ENCODE peak calls at places on chromosomes 2 and 18, in nine cellular contexts. One of them, this sample, is unnamed.

GRCh38 chr2:10620481-10620880 is 69.3 kb downstream of the NOL10 start:
- DNase-seq in neural progenitor cell: no peak
- DNase-seq in DND-41: no peak
- DNase-seq in lower lobe of right lung: no peak
- DNase-seq in heart right ventricle: no peak
- DNase-seq in breast epithelium: no peak
- DNase-seq in CD4-positive, alpha-beta T cell: no peak
- DNase-seq in fibroblast of lung: peak; percentile 97
- DNase-seq in Peyer's patch: no peak
- DNase-seq in this sample: no peak

GRCh38 chr2:201824212-201824611 is 17.9 kb downstream of the CDK15 start:
- DNase-seq in breast epithelium: no peak
- DNase-seq in DND-41: no peak
- DNase-seq in fibroblast of lung: no peak
- DNase-seq in lower lobe of right lung: no peak
- DNase-seq in Peyer's patch: no peak
- DNase-seq in neural progenitor cell: no peak
- DNase-seq in CD4-positive, alpha-beta T cell: no peak
- DNase-seq in heart right ventricle: no peak
- DNase-seq in this sample: no peak

GRCh38 chr2:238471-239268 is 25.2 kb downstream of the SH3YL1 start:
- DNase-seq in breast epithelium: no peak
- DNase-seq in lower lobe of right lung: no peak
- DNase-seq in neural progenitor cell: no peak
- DNase-seq in DND-41: no peak
- DNase-seq in CD4-positive, alpha-beta T cell: no peak
- DNase-seq in Peyer's patch: no peak
- DNase-seq in heart right ventricle: no peak
- DNase-seq in fibroblast of lung: no peak
- DNase-seq in this sample: no peak

GRCh38 chr2:172578054-172578453 is 22.2 kb downstream of the PDK1 start:
- DNase-seq in heart right ventricle: no peak
- DNase-seq in breast epithelium: no peak
- DNase-seq in CD4-positive, alpha-beta T cell: no peak
- DNase-seq in Peyer's patch: no peak
- DNase-seq in fibroblast of lung: no peak
- DNase-seq in DND-41: no peak
- DNase-seq in neural progenitor cell: no peak
- DNase-seq in lower lobe of right lung: no peak
- DNase-seq in this sample: no peak

GRCh38 chr2:67272195-67272594 is 124.9 kb upstream of the ETAA1 start:
- DNase-seq in DND-41: no peak
- DNase-seq in Peyer's patch: no peak
- DNase-seq in neural progenitor cell: no peak
- DNase-seq in lower lobe of right lung: no peak
- DNase-seq in fibroblast of lung: peak; percentile 56
- DNase-seq in heart right ventricle: no peak
- DNase-seq in breast epithelium: no peak
- DNase-seq in CD4-positive, alpha-beta T cell: no peak
- DNase-seq in this sample: no peak

GRCh38 chr18:40470753-40471152 is 1484.3 kb upstream of the PIK3C3 start:
- DNase-seq in DND-41: no peak
- DNase-seq in lower lobe of right lung: no peak
- DNase-seq in breast epithelium: no peak
- DNase-seq in fibroblast of lung: no peak
- DNase-seq in CD4-positive, alpha-beta T cell: no peak
- DNase-seq in neural progenitor cell: no peak
- DNase-seq in Peyer's patch: no peak
- DNase-seq in heart right ventricle: no peak
- DNase-seq in this sample: no peak

GRCh38 chr2:20148841-20149702 is 75.9 kb downstream of the SDC1 start:
- DNase-seq in heart right ventricle: no peak
- DNase-seq in breast epithelium: no peak
- DNase-seq in neural progenitor cell: peak; percentile 66
- DNase-seq in DND-41: no peak
- DNase-seq in fibroblast of lung: peak; percentile 97
- DNase-seq in CD4-positive, alpha-beta T cell: no peak
- DNase-seq in lower lobe of right lung: no peak
- DNase-seq in Peyer's patch: no peak
- DNase-seq in this sample: no peak

GRCh38 chr2:128756372-128756730 is 437.7 kb upstream of the HS6ST1 start:
- DNase-seq in DND-41: no peak
- DNase-seq in Peyer's patch: no peak
- DNase-seq in fibroblast of lung: no peak
- DNase-seq in heart right ventricle: no peak
- DNase-seq in lower lobe of right lung: no peak
- DNase-seq in CD4-positive, alpha-beta T cell: no peak
- DNase-seq in breast epithelium: no peak
- DNase-seq in neural progenitor cell: no peak
- DNase-seq in this sample: no peak

GRCh38 chr2:47403829-47404228 is 873 bp downstream of the MSH2 start:
- DNase-seq in fibroblast of lung: no peak
- DNase-seq in lower lobe of right lung: no peak
- DNase-seq in breast epithelium: peak; percentile 17
- DNase-seq in neural progenitor cell: no peak
- DNase-seq in Peyer's patch: no peak
- DNase-seq in heart right ventricle: no peak
- DNase-seq in DND-41: peak; percentile 14
- DNase-seq in CD4-positive, alpha-beta T cell: no peak
- DNase-seq in this sample: no peak

GRCh38 chr2:164778723-164779122 is 62.9 kb downstream of the COBLL1 start:
- DNase-seq in DND-41: no peak
- DNase-seq in CD4-positive, alpha-beta T cell: no peak
- DNase-seq in breast epithelium: no peak
- DNase-seq in lower lobe of right lung: no peak
- DNase-seq in heart right ventricle: no peak
- DNase-seq in fibroblast of lung: no peak
- DNase-seq in Peyer's patch: no peak
- DNase-seq in neural progenitor cell: no peak
- DNase-seq in this sample: no peak

GRCh38 chr2:44934521-44934961 is 7.0 kb upstream of the SIX3 start:
- DNase-seq in neural progenitor cell: peak; percentile 76
- DNase-seq in fibroblast of lung: no peak
- DNase-seq in DND-41: no peak
- DNase-seq in CD4-positive, alpha-beta T cell: no peak
- DNase-seq in Peyer's patch: no peak
- DNase-seq in breast epithelium: no peak
- DNase-seq in lower lobe of right lung: no peak
- DNase-seq in heart right ventricle: no peak
- DNase-seq in this sample: no peak

GRCh38 chr2:240816584-240817495 is 3.2 kb downstream of the KIF1A start:
- DNase-seq in CD4-positive, alpha-beta T cell: no peak
- DNase-seq in lower lobe of right lung: no peak
- DNase-seq in DND-41: no peak
- DNase-seq in heart right ventricle: no peak
- DNase-seq in neural progenitor cell: no peak
- DNase-seq in fibroblast of lung: no peak
- DNase-seq in breast epithelium: no peak
- DNase-seq in Peyer's patch: peak; percentile 26
- DNase-seq in this sample: no peak

GRCh38 chr2:118527571-118527970 is 319.9 kb downstream of the EN1 start:
- DNase-seq in CD4-positive, alpha-beta T cell: no peak
- DNase-seq in neural progenitor cell: no peak
- DNase-seq in breast epithelium: no peak
- DNase-seq in DND-41: no peak
- DNase-seq in fibroblast of lung: peak; percentile 13
- DNase-seq in heart right ventricle: no peak
- DNase-seq in Peyer's patch: no peak
- DNase-seq in lower lobe of right lung: no peak
- DNase-seq in this sample: no peak

GRCh38 chr2:137056704-137057103 is 291.4 kb downstream of the THSD7B start:
- DNase-seq in Peyer's patch: no peak
- DNase-seq in CD4-positive, alpha-beta T cell: no peak
- DNase-seq in neural progenitor cell: no peak
- DNase-seq in heart right ventricle: no peak
- DNase-seq in fibroblast of lung: no peak
- DNase-seq in DND-41: no peak
- DNase-seq in lower lobe of right lung: no peak
- DNase-seq in breast epithelium: no peak
- DNase-seq in this sample: no peak

GRCh38 chr18:12246849-12247808 is 7.0 kb upstream of the CIDEA start:
- DNase-seq in heart right ventricle: no peak
- DNase-seq in CD4-positive, alpha-beta T cell: no peak
- DNase-seq in DND-41: no peak
- DNase-seq in fibroblast of lung: no peak
- DNase-seq in breast epithelium: no peak
- DNase-seq in lower lobe of right lung: no peak
- DNase-seq in neural progenitor cell: peak; percentile 82
- DNase-seq in Peyer's patch: no peak
- DNase-seq in this sample: no peak

GRCh38 chr18:26556573-26556972 is 8.2 kb upstream of the KCTD1 start:
- DNase-seq in lower lobe of right lung: no peak
- DNase-seq in Peyer's patch: no peak
- DNase-seq in DND-41: no peak
- DNase-seq in CD4-positive, alpha-beta T cell: no peak
- DNase-seq in fibroblast of lung: no peak
- DNase-seq in breast epithelium: no peak
- DNase-seq in neural progenitor cell: no peak
- DNase-seq in heart right ventricle: no peak
- DNase-seq in this sample: no peak

GRCh38 chr18:11322006-11322405 is 172.6 kb upstream of the PIEZO2 start:
- DNase-seq in heart right ventricle: no peak
- DNase-seq in breast epithelium: no peak
- DNase-seq in Peyer's patch: no peak
- DNase-seq in fibroblast of lung: peak; percentile 20
- DNase-seq in neural progenitor cell: no peak
- DNase-seq in lower lobe of right lung: no peak
- DNase-seq in CD4-positive, alpha-beta T cell: no peak
- DNase-seq in DND-41: no peak
- DNase-seq in this sample: no peak

GRCh38 chr2:110167326-110167955 is 37.4 kb downstream of the NPHP1 start:
- DNase-seq in fibroblast of lung: peak; percentile 42
- DNase-seq in breast epithelium: no peak
- DNase-seq in heart right ventricle: no peak
- DNase-seq in Peyer's patch: no peak
- DNase-seq in DND-41: no peak
- DNase-seq in CD4-positive, alpha-beta T cell: no peak
- DNase-seq in neural progenitor cell: no peak
- DNase-seq in lower lobe of right lung: no peak
- DNase-seq in this sample: no peak
- H3K27ac ChIP-seq in fibroblast of lung: no peak overlapping the region
- H3K27ac ChIP-seq in breast epithelium: no peak overlapping the region
- H3K27ac ChIP-seq in heart right ventricle: no peak overlapping the region
- H3K27ac ChIP-seq in Peyer's patch: no peak overlapping the region
- H3K27ac ChIP-seq in DND-41: no peak overlapping the region
- H3K27ac ChIP-seq in CD4-positive, alpha-beta T cell: no peak overlapping the region
- H3K27ac ChIP-seq in neural progenitor cell: no peak overlapping the region
- H3K27ac ChIP-seq in lower lobe of right lung: no peak overlapping the region
- H3K27ac ChIP-seq in this sample: no peak overlapping the region

DNA sequence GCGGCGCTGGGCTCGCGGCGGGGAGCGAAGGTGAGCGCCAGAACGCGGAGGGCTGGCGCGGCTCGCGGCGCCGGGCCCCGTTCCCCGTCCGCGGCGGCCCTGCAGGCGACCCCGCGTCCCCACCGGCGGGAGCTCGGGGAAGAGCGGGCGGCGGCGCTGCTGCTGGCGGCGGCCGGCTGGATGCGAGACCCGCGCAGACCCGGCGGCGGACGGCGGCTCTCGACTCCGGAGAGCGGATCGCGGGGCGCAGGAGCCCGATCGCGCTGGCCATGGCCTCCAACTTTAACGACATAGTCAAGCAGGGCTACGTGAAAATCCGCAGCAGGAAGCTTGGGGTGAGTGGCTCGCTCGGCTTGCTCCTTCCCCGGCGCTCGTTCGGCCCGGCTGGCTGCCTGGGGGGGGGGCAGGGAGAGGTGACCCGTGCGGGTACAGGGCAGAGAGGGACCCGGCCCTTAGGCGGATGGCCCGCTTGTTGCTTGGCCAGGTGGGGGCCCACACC is 337 bp downstream of the DOK6 start:
- DNase-seq in Peyer's patch: no peak
- DNase-seq in neural progenitor cell: peak; percentile 69
- DNase-seq in lower lobe of right lung: peak; percentile 42
- DNase-seq in fibroblast of lung: peak; percentile 44
- DNase-seq in CD4-positive, alpha-beta T cell: no peak
- DNase-seq in heart right ventricle: peak; percentile 24
- DNase-seq in breast epithelium: peak; percentile 34
- DNase-seq in DND-41: no peak
- DNase-seq in this sample: no peak
- H3K27ac ChIP-seq in Peyer's patch: no peak overlapping the region
- H3K27ac ChIP-seq in neural progenitor cell: no peak overlapping the region
- H3K27ac ChIP-seq in lower lobe of right lung: peak overlapping the region; percentile 56
- H3K27ac ChIP-seq in fibroblast of lung: peak overlapping the region; percentile 27
- H3K27ac ChIP-seq in CD4-positive, alpha-beta T cell: no peak overlapping the region
- H3K27ac ChIP-seq in heart right ventricle: peak overlapping the region; percentile 20
- H3K27ac ChIP-seq in breast epithelium: peak overlapping the region; percentile 48
- H3K27ac ChIP-seq in DND-41: no peak overlapping the region
- H3K27ac ChIP-seq in this sample: no peak overlapping the region

GRCh38 chr2:230218411-230218810 is 1.4 kb downstream of the SP110 start:
- DNase-seq in breast epithelium: no peak
- DNase-seq in Peyer's patch: no peak
- DNase-seq in DND-41: peak; percentile 30
- DNase-seq in neural progenitor cell: no peak
- DNase-seq in lower lobe of right lung: no peak
- DNase-seq in heart right ventricle: no peak
- DNase-seq in CD4-positive, alpha-beta T cell: no peak
- DNase-seq in fibroblast of lung: no peak
- DNase-seq in this sample: no peak

GRCh38 chr2:230221533-230221932 is 1.7 kb upstream of the SP110 start:
- DNase-seq in fibroblast of lung: no peak
- DNase-seq in lower lobe of right lung: no peak
- DNase-seq in heart right ventricle: no peak
- DNase-seq in breast epithelium: no peak
- DNase-seq in Peyer's patch: no peak
- DNase-seq in neural progenitor cell: no peak
- DNase-seq in DND-41: no peak
- DNase-seq in CD4-positive, alpha-beta T cell: no peak
- DNase-seq in this sample: no peak

GRCh38 chr2:230220347-230220969 is 674 bp upstream of the SP110 start:
- DNase-seq in lower lobe of right lung: no peak
- DNase-seq in neural progenitor cell: no peak
- DNase-seq in CD4-positive, alpha-beta T cell: no peak
- DNase-seq in DND-41: no peak
- DNase-seq in fibroblast of lung: no peak
- DNase-seq in heart right ventricle: no peak
- DNase-seq in breast epithelium: no peak
- DNase-seq in Peyer's patch: no peak
- DNase-seq in this sample: no peak

GRCh38 chr2:230217424-230217823 is 2.4 kb downstream of the SP110 start:
- DNase-seq in heart right ventricle: no peak
- DNase-seq in fibroblast of lung: no peak
- DNase-seq in breast epithelium: no peak
- DNase-seq in neural progenitor cell: no peak
- DNase-seq in lower lobe of right lung: no peak
- DNase-seq in CD4-positive, alpha-beta T cell: no peak
- DNase-seq in DND-41: no peak
- DNase-seq in Peyer's patch: no peak
- DNase-seq in this sample: no peak

GRCh38 chr2:230219419-230220331 is at the start of gene SP110:
- DNase-seq in DND-41: peak; percentile 92
- DNase-seq in fibroblast of lung: peak; percentile 88
- DNase-seq in lower lobe of right lung: peak; percentile 90
- DNase-seq in CD4-positive, alpha-beta T cell: peak; percentile 66
- DNase-seq in heart right ventricle: peak; percentile 75
- DNase-seq in neural progenitor cell: peak; percentile 16
- DNase-seq in breast epithelium: peak; percentile 88
- DNase-seq in Peyer's patch: peak; percentile 92
- DNase-seq in this sample: peak; percentile 56
- H3K27ac ChIP-seq in DND-41: peak within 1 kb of the TSS; percentile 90
- H3K27ac ChIP-seq in fibroblast of lung: peak within 1 kb of the TSS; percentile 45
- H3K27ac ChIP-seq in lower lobe of right lung: peak within 1 kb of the TSS; percentile 82
- H3K27ac ChIP-seq in CD4-positive, alpha-beta T cell: peak within 1 kb of the TSS; percentile 78
- H3K27ac ChIP-seq in heart right ventricle: peak within 1 kb of the TSS; percentile 58
- H3K27ac ChIP-seq in neural progenitor cell: no peak within 1 kb of the TSS
- H3K27ac ChIP-seq in breast epithelium: peak within 1 kb of the TSS; percentile 90
- H3K27ac ChIP-seq in Peyer's patch: peak within 1 kb of the TSS; percentile 74
- H3K27ac ChIP-seq in this sample: peak within 1 kb of the TSS; percentile 75

GRCh38 chr2:30437809-30438548 is 9.1 kb upstream of the LCLAT1 start:
- DNase-seq in lower lobe of right lung: no peak
- DNase-seq in DND-41: no peak
- DNase-seq in Peyer's patch: no peak
- DNase-seq in heart right ventricle: no peak
- DNase-seq in breast epithelium: no peak
- DNase-seq in neural progenitor cell: no peak
- DNase-seq in fibroblast of lung: no peak
- DNase-seq in CD4-positive, alpha-beta T cell: no peak
- DNase-seq in this sample: no peak
- H3K27ac ChIP-seq in lower lobe of right lung: no peak overlapping the region
- H3K27ac ChIP-seq in DND-41: no peak overlapping the region
- H3K27ac ChIP-seq in Peyer's patch: no peak overlapping the region
- H3K27ac ChIP-seq in heart right ventricle: peak overlapping the region; percentile 33
- H3K27ac ChIP-seq in breast epithelium: peak overlapping the region; percentile 1
- H3K27ac ChIP-seq in neural progenitor cell: no peak overlapping the region
- H3K27ac ChIP-seq in fibroblast of lung: no peak overlapping the region
- H3K27ac ChIP-seq in CD4-positive, alpha-beta T cell: no peak overlapping the region
- H3K27ac ChIP-seq in this sample: no peak overlapping the region

This sample was measured in substantia nigra.